ENCODE peak calls at places on chromosomes 13 and 19, in six cellular contexts. N, I, D, S, Y and H are unnamed samples.

GRCh38 chr19:15299568-15300409 is 32.5 kb downstream of the BRD4 start:
- DNase-seq in D (no peak), Y (no peak), N (no peak), S (no peak), I (no peak), H (no peak)

GRCh38 chr19:37988758-37989635 is 82.0 kb downstream of the SIPA1L3 start:
- DNase-seq in Y (no peak), D (no peak), N (no peak), I (no peak), S (no peak), H (no peak)

GRCh38 chr19:57803594-57804325 is 11.0 kb downstream of the ZNF552 start:
- DNase-seq in I (no peak), Y (peak), N (no peak), S (no peak), D (peak), H (no peak)

GRCh38 chr13:28246891-28247290 is 108.5 kb downstream of the PAN3 start:
- DNase-seq in N (no peak), S (no peak), D (no peak), Y (no peak), I (no peak), H (no peak)

GRCh38 chr19:38036707-38037106 is 129.7 kb downstream of the SIPA1L3 start:
- DNase-seq in Y (no peak), I (no peak), D (no peak), N (no peak), S (no peak), H (no peak)

GRCh38 chr19:6613711-6614110 is 22.8 kb upstream of the CD70 start:
- DNase-seq in Y (no peak), I (no peak), S (no peak), D (no peak), N (no peak), H (no peak)

GRCh38 chr19:40398417-40399056 is 8.6 kb upstream of the HIPK4 start:
- DNase-seq in S (no peak), N (no peak), Y (peak), I (peak), D (peak), H (no peak)

GRCh38 chr13:85508683-85509329 is 290.4 kb downstream of the SLITRK6 start:
- DNase-seq in N (no peak), S (no peak), D (no peak), Y (no peak), I (no peak), H (no peak)

GRCh38 chr19:10566658-10567410 is 1.0 kb upstream of the KRI1 start:
- DNase-seq in D (no peak), Y (peak), N (no peak), S (no peak), I (no peak), H (peak)

GRCh38 chr13:30143671-30144400 is 163.5 kb downstream of the KATNAL1 start:
- DNase-seq in Y (no peak), D (no peak), S (no peak), I (no peak), N (no peak), H (no peak)

GRCh38 chr19:518292-519231 is 11.3 kb downstream of the TPGS1 start:
- DNase-seq in D (no peak), I (peak), N (peak), S (no peak), Y (peak), H (peak)

GRCh38 chr19:43290568-43291359 is 21.4 kb upstream of the PSG9 start:
- DNase-seq in Y (peak), S (no peak), D (no peak), N (no peak), I (no peak), H (no peak)

GRCh38 chr19:46393456-46394397 is 19.6 kb downstream of the CCDC8 start:
- DNase-seq in D (no peak), N (no peak), S (no peak), I (no peak), Y (no peak), H (no peak)

GRCh38 chr13:30618186-30618937 is 642 bp downstream of the USPL1 start:
- DNase-seq in S (peak), N (no peak), D (no peak), Y (no peak), I (no peak), H (peak)

GRCh38 chr13:58630794-58631193 is 999.2 kb downstream of the PCDH17 start:
- DNase-seq in Y (no peak), S (no peak), D (no peak), I (no peak), N (no peak), H (no peak)

GRCh38 chr13:75963318-75963717 is 327.2 kb downstream of the LMO7 start:
- DNase-seq in N (no peak), D (no peak), S (no peak), I (no peak), Y (no peak), H (no peak)

GRCh38 chr13:100620792-100621191 is 32.2 kb upstream of the GGACT start:
- DNase-seq in D (no peak), Y (no peak), N (no peak), I (no peak), S (no peak), H (no peak)

GRCh38 chr19:34193876-34194275 is 21.6 kb downstream of the LSM14A start:
- DNase-seq in N (no peak), S (no peak), D (no peak), I (no peak), Y (no peak), H (no peak)